ENCODE peak calls at places on chromosome 2, in nine cellular contexts. One of them, this sample, is unnamed.
A peak's percentile ranks its signal among the peaks of the same experiment; 100 is the strongest.

GRCh38 chr2:227228061-227228667 is 63.7 kb downstream of the COL4A3 start:
- DNase-seq in keratinocyte: no peak
- DNase-seq in psoas muscle: peak; percentile 91
- DNase-seq in Calu3: peak; percentile 34
- DNase-seq in neural crest cell: no peak
- DNase-seq in AG09319: no peak
- DNase-seq in breast epithelium: peak; percentile 30
- DNase-seq in PC-3: peak; percentile 49
- DNase-seq in body of pancreas: peak; percentile 40
- DNase-seq in this sample: no peak

GRCh38 chr2:236417150-236417549 is 152.5 kb upstream of the ACKR3 start:
- DNase-seq in Calu3: no peak
- DNase-seq in keratinocyte: no peak
- DNase-seq in AG09319: no peak
- DNase-seq in body of pancreas: no peak
- DNase-seq in breast epithelium: no peak
- DNase-seq in neural crest cell: no peak
- DNase-seq in PC-3: no peak
- DNase-seq in psoas muscle: no peak
- DNase-seq in this sample: no peak

GRCh38 chr2:157876771-157877108 is 610 bp upstream of the ACVR1 start:
- DNase-seq in neural crest cell: no peak
- DNase-seq in Calu3: no peak
- DNase-seq in breast epithelium: no peak
- DNase-seq in body of pancreas: no peak
- DNase-seq in psoas muscle: no peak
- DNase-seq in AG09319: no peak
- DNase-seq in keratinocyte: no peak
- DNase-seq in PC-3: no peak
- DNase-seq in this sample: no peak

GRCh38 chr2:11099122-11100065 is 55.9 kb upstream of the SLC66A3 start:
- DNase-seq in breast epithelium: no peak
- DNase-seq in keratinocyte: no peak
- DNase-seq in AG09319: no peak
- DNase-seq in Calu3: no peak
- DNase-seq in body of pancreas: no peak
- DNase-seq in psoas muscle: no peak
- DNase-seq in neural crest cell: no peak
- DNase-seq in PC-3: no peak
- DNase-seq in this sample: no peak

GRCh38 chr2:75522543-75523312 is 38.0 kb downstream of the EVA1A start:
- DNase-seq in body of pancreas: no peak
- DNase-seq in neural crest cell: no peak
- DNase-seq in keratinocyte: no peak
- DNase-seq in breast epithelium: no peak
- DNase-seq in AG09319: no peak
- DNase-seq in Calu3: no peak
- DNase-seq in PC-3: peak; percentile 57
- DNase-seq in psoas muscle: no peak
- DNase-seq in this sample: no peak

GRCh38 chr2:130840506-130840905 is 3.8 kb downstream of the ARHGEF4 start:
- DNase-seq in body of pancreas: no peak
- DNase-seq in AG09319: no peak
- DNase-seq in keratinocyte: no peak
- DNase-seq in neural crest cell: no peak
- DNase-seq in PC-3: no peak
- DNase-seq in breast epithelium: no peak
- DNase-seq in psoas muscle: no peak
- DNase-seq in Calu3: no peak
- DNase-seq in this sample: no peak

GRCh38 chr2:233118601-233119000 is 58.5 kb downstream of the INPP5D start:
- DNase-seq in Calu3: no peak
- DNase-seq in neural crest cell: no peak
- DNase-seq in keratinocyte: no peak
- DNase-seq in PC-3: no peak
- DNase-seq in AG09319: no peak
- DNase-seq in psoas muscle: no peak
- DNase-seq in body of pancreas: peak; percentile 88
- DNase-seq in breast epithelium: no peak
- DNase-seq in this sample: no peak

GRCh38 chr2:70887550-70888229 is 48.0 kb upstream of the ATP6V1B1 start:
- DNase-seq in PC-3: no peak
- DNase-seq in breast epithelium: no peak
- DNase-seq in neural crest cell: peak; percentile 72
- DNase-seq in body of pancreas: peak; percentile 82
- DNase-seq in keratinocyte: no peak
- DNase-seq in Calu3: no peak
- DNase-seq in psoas muscle: peak; percentile 47
- DNase-seq in AG09319: no peak
- DNase-seq in this sample: no peak

GRCh38 chr2:18690342-18690741 is 101.0 kb upstream of the NT5C1B start:
- DNase-seq in psoas muscle: no peak
- DNase-seq in keratinocyte: no peak
- DNase-seq in body of pancreas: no peak
- DNase-seq in breast epithelium: no peak
- DNase-seq in AG09319: no peak
- DNase-seq in Calu3: no peak
- DNase-seq in PC-3: no peak
- DNase-seq in neural crest cell: peak; percentile 1
- DNase-seq in this sample: no peak

GRCh38 chr2:201411421-201411820 is 39.8 kb downstream of the TRAK2 start:
- DNase-seq in PC-3: no peak
- DNase-seq in neural crest cell: no peak
- DNase-seq in Calu3: no peak
- DNase-seq in psoas muscle: no peak
- DNase-seq in breast epithelium: no peak
- DNase-seq in body of pancreas: no peak
- DNase-seq in keratinocyte: no peak
- DNase-seq in AG09319: no peak
- DNase-seq in this sample: no peak

GRCh38 chr2:25566694-25567093 is 106.7 kb downstream of the DTNB start:
- DNase-seq in body of pancreas: no peak
- DNase-seq in Calu3: no peak
- DNase-seq in PC-3: no peak
- DNase-seq in AG09319: no peak
- DNase-seq in neural crest cell: no peak
- DNase-seq in keratinocyte: no peak
- DNase-seq in breast epithelium: no peak
- DNase-seq in psoas muscle: no peak
- DNase-seq in this sample: no peak

GRCh38 chr2:148824190-148824589 is 50.8 kb upstream of the KIF5C start:
- DNase-seq in Calu3: no peak
- DNase-seq in breast epithelium: no peak
- DNase-seq in neural crest cell: no peak
- DNase-seq in AG09319: no peak
- DNase-seq in psoas muscle: no peak
- DNase-seq in body of pancreas: no peak
- DNase-seq in PC-3: no peak
- DNase-seq in keratinocyte: no peak
- DNase-seq in this sample: no peak

GRCh38 chr2:160516547-160517365 is 23.1 kb upstream of the RBMS1 start:
- DNase-seq in keratinocyte: no peak
- DNase-seq in PC-3: peak; percentile 23
- DNase-seq in body of pancreas: no peak
- DNase-seq in neural crest cell: no peak
- DNase-seq in Calu3: no peak
- DNase-seq in breast epithelium: no peak
- DNase-seq in psoas muscle: no peak
- DNase-seq in AG09319: no peak
- DNase-seq in this sample: no peak

GRCh38 chr2:36406296-36406695 is 50.7 kb downstream of the CRIM1 start:
- DNase-seq in keratinocyte: no peak
- DNase-seq in PC-3: no peak
- DNase-seq in breast epithelium: no peak
- DNase-seq in psoas muscle: no peak
- DNase-seq in AG09319: no peak
- DNase-seq in Calu3: no peak
- DNase-seq in body of pancreas: no peak
- DNase-seq in neural crest cell: no peak
- DNase-seq in this sample: no peak

GRCh38 chr2:166302036-166302435 is 73.7 kb downstream of the SCN9A start:
- DNase-seq in breast epithelium: no peak
- DNase-seq in body of pancreas: no peak
- DNase-seq in Calu3: no peak
- DNase-seq in psoas muscle: no peak
- DNase-seq in AG09319: no peak
- DNase-seq in neural crest cell: no peak
- DNase-seq in keratinocyte: no peak
- DNase-seq in PC-3: no peak
- DNase-seq in this sample: no peak

GRCh38 chr2:111632661-111633060 is 251.3 kb downstream of the ANAPC1 start:
- DNase-seq in body of pancreas: no peak
- DNase-seq in psoas muscle: no peak
- DNase-seq in PC-3: no peak
- DNase-seq in keratinocyte: no peak
- DNase-seq in Calu3: no peak
- DNase-seq in breast epithelium: no peak
- DNase-seq in AG09319: no peak
- DNase-seq in neural crest cell: no peak
- DNase-seq in this sample: no peak
- TF ChIP-seq CTCF in body of pancreas: no peak
- TF ChIP-seq CTCF in psoas muscle: no peak
- TF ChIP-seq CTCF in PC-3: no peak
- TF ChIP-seq CTCF in keratinocyte: no peak
- TF ChIP-seq CTCF in Calu3: no peak
- TF ChIP-seq CTCF in breast epithelium: no peak
- TF ChIP-seq CTCF in AG09319: no peak
- TF ChIP-seq CTCF in neural crest cell: no peak
- TF ChIP-seq CTCF in this sample: no peak

GRCh38 chr2:47088371-47089082 is 66.6 kb downstream of the STPG4 start:
- DNase-seq in AG09319: no peak
- DNase-seq in keratinocyte: no peak
- DNase-seq in Calu3: no peak
- DNase-seq in neural crest cell: no peak
- DNase-seq in breast epithelium: no peak
- DNase-seq in body of pancreas: no peak
- DNase-seq in PC-3: peak; percentile 14
- DNase-seq in psoas muscle: no peak
- DNase-seq in this sample: no peak
- TF ChIP-seq CTCF in AG09319: peak; percentile 11
- TF ChIP-seq CTCF in keratinocyte: peak; percentile 9
- TF ChIP-seq CTCF in Calu3: no peak
- TF ChIP-seq CTCF in neural crest cell: no peak
- TF ChIP-seq CTCF in breast epithelium: no peak
- TF ChIP-seq CTCF in body of pancreas: no peak
- TF ChIP-seq CTCF in PC-3: peak; percentile 43
- TF ChIP-seq CTCF in psoas muscle: no peak
- TF ChIP-seq CTCF in this sample: no peak

GRCh38 chr2:222320441-222321395 is 21.9 kb upstream of the PAX3 start:
- DNase-seq in psoas muscle: no peak
- DNase-seq in PC-3: no peak
- DNase-seq in AG09319: no peak
- DNase-seq in body of pancreas: no peak
- DNase-seq in breast epithelium: no peak
- DNase-seq in Calu3: no peak
- DNase-seq in keratinocyte: no peak
- DNase-seq in neural crest cell: peak; percentile 35
- DNase-seq in this sample: no peak

GRCh38 chr2:222318712-222319575 is 20.1 kb upstream of the PAX3 start:
- DNase-seq in neural crest cell: peak; percentile 35
- DNase-seq in psoas muscle: no peak
- DNase-seq in keratinocyte: no peak
- DNase-seq in body of pancreas: peak; percentile 12
- DNase-seq in PC-3: no peak
- DNase-seq in AG09319: no peak
- DNase-seq in breast epithelium: no peak
- DNase-seq in Calu3: peak; percentile 78
- DNase-seq in this sample: peak; percentile 64

GRCh38 chr2:222322241-222322640 is 23.4 kb upstream of the PAX3 start:
- DNase-seq in breast epithelium: no peak
- DNase-seq in body of pancreas: no peak
- DNase-seq in PC-3: no peak
- DNase-seq in Calu3: no peak
- DNase-seq in keratinocyte: no peak
- DNase-seq in psoas muscle: no peak
- DNase-seq in AG09319: no peak
- DNase-seq in neural crest cell: no peak
- DNase-seq in this sample: no peak

GRCh38 chr2:222318026-222318711 is 19.4 kb upstream of the PAX3 start:
- DNase-seq in AG09319: no peak
- DNase-seq in PC-3: peak; percentile 67
- DNase-seq in neural crest cell: peak; percentile 65
- DNase-seq in breast epithelium: no peak
- DNase-seq in Calu3: peak; percentile 85
- DNase-seq in psoas muscle: peak; percentile 66
- DNase-seq in body of pancreas: peak; percentile 45
- DNase-seq in keratinocyte: no peak
- DNase-seq in this sample: no peak

GRCh38 chr2:222319576-222320440 is 21.0 kb upstream of the PAX3 start:
- DNase-seq in breast epithelium: no peak
- DNase-seq in keratinocyte: no peak
- DNase-seq in PC-3: no peak
- DNase-seq in psoas muscle: no peak
- DNase-seq in body of pancreas: peak; percentile 31
- DNase-seq in Calu3: peak; percentile 52
- DNase-seq in neural crest cell: peak; percentile 38
- DNase-seq in AG09319: no peak
- DNase-seq in this sample: no peak
- TF ChIP-seq CTCF in breast epithelium: no peak
- TF ChIP-seq CTCF in keratinocyte: no peak
- TF ChIP-seq CTCF in PC-3: no peak
- TF ChIP-seq CTCF in psoas muscle: no peak
- TF ChIP-seq CTCF in body of pancreas: no peak
- TF ChIP-seq CTCF in Calu3: no peak
- TF ChIP-seq CTCF in neural crest cell: peak; percentile 20
- TF ChIP-seq CTCF in AG09319: no peak
- TF ChIP-seq CTCF in this sample: no peak

DNA sequence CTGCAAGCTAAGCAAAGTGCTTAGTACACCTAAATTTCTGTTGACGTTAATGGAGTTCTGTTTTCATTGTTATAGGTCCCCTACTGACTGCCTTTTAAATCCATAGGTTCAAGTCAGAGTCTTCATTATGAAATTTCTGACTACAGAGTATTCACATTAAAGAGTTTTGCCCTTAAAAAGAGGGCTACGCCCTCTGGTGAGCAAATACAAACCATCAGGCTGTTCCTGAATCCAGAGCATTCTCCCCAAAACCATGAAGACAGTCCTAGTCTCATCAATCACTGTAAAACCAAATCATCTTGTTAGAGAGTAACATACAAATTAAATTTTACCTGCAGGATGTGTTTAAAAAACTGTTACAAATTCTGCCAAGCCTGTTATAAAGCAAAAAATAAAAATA is 1091.7 kb downstream of the TDRD15 start:
- DNase-seq in Calu3: no peak
- DNase-seq in PC-3: no peak
- DNase-seq in body of pancreas: no peak
- DNase-seq in breast epithelium: no peak
- DNase-seq in psoas muscle: no peak
- DNase-seq in keratinocyte: no peak
- DNase-seq in neural crest cell: no peak
- DNase-seq in AG09319: no peak
- DNase-seq in this sample: no peak
- TF ChIP-seq CTCF in Calu3: no peak
- TF ChIP-seq CTCF in PC-3: no peak
- TF ChIP-seq CTCF in body of pancreas: no peak
- TF ChIP-seq CTCF in breast epithelium: no peak
- TF ChIP-seq CTCF in psoas muscle: no peak
- TF ChIP-seq CTCF in keratinocyte: no peak
- TF ChIP-seq CTCF in neural crest cell: no peak
- TF ChIP-seq CTCF in AG09319: no peak
- TF ChIP-seq CTCF in this sample: no peak